ENCODE peak calls at places on chromosomes 2 and 18, in four cellular contexts. Y, Z, T and N are unnamed samples.

GRCh38 chr18:57438669-57439616 is 3.8 kb downstream of the ONECUT2 start:
- DNase-seq in T (no peak), Z (no peak), Y (no peak), N (no peak)

GRCh38 chr2:21515903-21516302 is 392.1 kb downstream of the TDRD15 start:
- DNase-seq in T (no peak), Z (no peak), Y (no peak), N (no peak)

GRCh38 chr2:54261537-54261936 is 5.5 kb upstream of the TSPYL6 start:
- DNase-seq in T (no peak), Y (peak; percentile 80), Z (no peak), N (no peak)

GRCh38 chr2:8654041-8654440 is 27.8 kb upstream of the ID2 start:
- DNase-seq in T (no peak), Y (no peak), Z (no peak), N (no peak)

GRCh38 chr2:205261631-205262030 is 420.7 kb upstream of the NRP2 start:
- DNase-seq in Y (no peak), T (no peak), Z (no peak), N (no peak)

GRCh38 chr2:74101574-74102300 is 46.0 kb downstream of the BOLA3 start:
- DNase-seq in Y (no peak), Z (no peak), T (no peak), N (no peak)

GRCh38 chr2:33437815-33438214 is 38.6 kb upstream of the RASGRP3 start:
- DNase-seq in Z (no peak), Y (no peak), T (no peak), N (no peak)

GRCh38 chr2:132720393-132720792 is 50.4 kb upstream of the LYPD1 start:
- DNase-seq in Y (no peak), T (no peak), Z (no peak), N (no peak)

GRCh38 chr2:160205511-160205910 is 5.4 kb upstream of the ITGB6 start:
- DNase-seq in T (no peak), Z (no peak), Y (peak; percentile 36), N (no peak)

GRCh38 chr2:218886461-218886947 is 5.9 kb downstream of the WNT10A start:
- DNase-seq in T (no peak), Z (no peak), Y (no peak), N (no peak)

GRCh38 chr2:86047575-86048382 is 57.9 kb downstream of the POLR1A start:
- DNase-seq in Z (no peak), T (no peak), Y (no peak), N (no peak)

GRCh38 chr2:143205106-143205764 is 76.0 kb downstream of the ARHGAP15 start:
- DNase-seq in Y (peak; percentile 23), T (no peak), Z (peak; percentile 6), N (no peak)

GRCh38 chr2:8684421-8684884 is 2.6 kb downstream of the ID2 start:
- DNase-seq in Y (peak; percentile 63), T (peak; percentile 40), Z (peak; percentile 72), N (no peak)

GRCh38 chr18:49850636-49851035 is 37.3 kb upstream of the ACAA2 start:
- DNase-seq in Y (no peak), Z (no peak), T (no peak), N (no peak)

GRCh38 chr18:35890323-35890722 is 82.2 kb upstream of the RMP24 start:
- DNase-seq in Z (no peak), Y (no peak), T (no peak), N (no peak)

GRCh38 chr2:13694673-13695072 is 937.8 kb upstream of the LRATD1 start:
- DNase-seq in Z (no peak), Y (no peak), T (no peak), N (no peak)

GRCh38 chr2:38394903-38395341 is 17.8 kb upstream of the ATL2 start:
- DNase-seq in Z (no peak), T (no peak), Y (no peak), N (no peak)

GRCh38 chr18:43893001-43893637 is 615.8 kb upstream of the SYT4 start:
- DNase-seq in Y (no peak), Z (no peak), T (no peak), N (no peak)

GRCh38 chr2:10777111-10777841 is 35.3 kb downstream of the PDIA6 start:
- DNase-seq in T (no peak), Z (no peak), Y (no peak), N (no peak)

GRCh38 chr2:237686659-237687136 is 59.3 kb downstream of the LRRFIP1 start:
- DNase-seq in T (no peak), Y (peak; percentile 35), Z (no peak), N (no peak)

GRCh38 chr2:58866527-58866926 is 625.4 kb upstream of the FANCL start:
- DNase-seq in Y (no peak), Z (no peak), T (no peak), N (no peak)

GRCh38 chr18:31042391-31043181 is at the start of gene DSC3:
- DNase-seq in Z (no peak), T (no peak), Y (no peak), N (no peak)

GRCh38 chr2:118678985-118679384 is 168.5 kb downstream of the EN1 start:
- DNase-seq in T (no peak), Z (no peak), Y (no peak), N (no peak)

GRCh38 chr2:105388971-105389381 is 9.9 kb downstream of the FHL2 start:
- DNase-seq in T (no peak), Z (no peak), Y (no peak), N (no peak)

GRCh38 chr18:63237911-63238710 is 81.5 kb downstream of the BCL2 start:
- DNase-seq in Y (peak; percentile 67), Z (no peak), T (no peak), N (no peak)

GRCh38 chr2:40168032-40168431 is 283.9 kb downstream of the SLC8A1 start:
- DNase-seq in T (no peak), Y (peak; percentile 9), Z (no peak), N (peak; percentile 31)

GRCh38 chr2:205665791-205666190 is 16.5 kb upstream of the NRP2 start:
- DNase-seq in Y (no peak), T (no peak), Z (no peak), N (no peak)

DNA sequence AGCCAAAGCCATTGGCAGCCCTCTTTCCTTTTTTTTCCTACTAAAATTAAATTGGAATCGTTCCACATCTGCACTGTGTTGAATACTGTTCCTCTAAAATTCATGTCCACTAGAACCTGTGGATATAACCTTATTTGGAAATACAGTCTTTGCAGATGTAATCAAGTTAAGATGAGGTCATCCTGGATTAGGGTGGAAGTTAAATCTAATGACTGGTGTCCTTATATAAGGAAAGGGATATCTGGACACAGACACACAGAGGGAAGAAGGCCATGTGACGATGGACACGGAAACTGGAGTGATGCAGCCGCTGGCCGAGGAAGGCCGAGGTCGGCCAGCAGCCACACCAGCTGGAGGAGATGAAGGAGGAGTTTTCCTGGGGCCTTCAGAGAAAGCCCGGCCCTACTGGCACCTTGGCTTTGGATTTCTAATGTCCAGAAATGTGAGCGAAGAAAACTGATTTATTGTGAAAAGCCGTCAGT is 49.4 kb downstream of the LONRF2 start:
- DNase-seq in T (no peak), Z (no peak), Y (no peak), N (no peak)
- TF ChIP-seq POLR2AphosphoS5 in T (no peak), Z (no peak), Y (no peak), N (no peak)

GRCh38 chr2:178479758-178480226 is 465 bp upstream of the PLEKHA3 start:
- DNase-seq in Z (no peak), Y (no peak), T (no peak), N (no peak)

GRCh38 chr2:178482437-178482836 is 2.2 kb downstream of the PLEKHA3 start:
- DNase-seq in Y (no peak), Z (peak; percentile 25), T (peak; percentile 54), N (no peak)

GRCh38 chr2:178478442-178479274 is at the start of gene FKBP7:
- DNase-seq in Y (peak; percentile 82), T (peak; percentile 33), Z (peak; percentile 93), N (peak; percentile 86)

GRCh38 chr2:178479275-178479616 is 846 bp upstream of the FKBP7 start:
- DNase-seq in T (no peak), Z (no peak), Y (no peak), N (no peak)

DNA sequence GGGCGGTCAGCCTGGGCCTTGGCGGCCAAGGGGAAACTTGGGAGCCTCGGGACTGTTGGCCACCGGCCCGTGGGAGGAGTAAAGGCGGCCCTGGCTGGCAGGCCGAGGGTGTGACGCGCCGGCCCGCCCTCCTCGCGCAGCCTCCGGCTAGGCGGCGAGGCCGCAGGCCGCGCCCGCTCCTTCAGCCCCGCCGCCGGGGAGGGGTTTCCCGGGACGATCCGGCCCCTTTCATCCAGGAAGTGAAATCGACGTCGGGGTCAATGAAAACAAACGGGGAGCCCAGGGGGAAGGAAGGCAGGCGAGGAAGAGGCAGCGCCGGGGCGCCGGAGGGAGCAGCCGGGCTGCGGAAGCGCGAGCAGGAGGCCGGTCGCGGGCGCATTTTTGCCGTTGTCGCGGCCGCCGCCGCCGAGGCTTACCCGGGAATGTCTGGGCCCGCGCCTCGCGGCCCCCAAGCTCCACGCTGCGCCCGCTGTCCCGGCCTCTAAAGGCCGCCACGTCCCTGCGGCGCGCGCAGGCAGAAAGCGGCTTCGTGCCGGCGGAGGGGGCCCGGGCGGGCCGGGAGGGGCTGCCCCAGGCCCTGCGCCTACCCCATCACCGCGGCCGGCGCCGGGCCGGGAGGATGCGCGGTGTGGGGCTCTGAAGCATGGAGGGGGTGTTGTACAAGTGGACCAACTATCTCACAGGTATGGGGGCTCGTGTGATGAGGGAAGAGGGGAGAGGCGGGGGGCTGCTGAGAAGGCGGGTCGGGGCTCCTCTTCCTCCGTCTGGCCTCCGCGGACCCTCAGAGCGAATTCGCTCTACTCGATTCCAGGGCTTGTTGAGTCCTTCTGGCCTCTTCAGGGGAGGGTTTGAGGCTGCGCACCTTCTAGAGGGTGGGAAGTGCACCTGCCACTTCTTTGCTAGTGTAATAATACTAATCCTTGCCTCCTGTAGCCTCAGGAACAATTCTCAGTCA is at the start of gene PLEKHA3:
- DNase-seq in Y (peak; percentile 95), Z (peak; percentile 98), T (peak; percentile 33), N (peak; percentile 47)
- TF ChIP-seq GABPA in Y (peak; percentile 83), Z (peak; percentile 90), T (peak; percentile 55), N (peak; percentile 63)

GRCh38 chr2:46547223-46548102 is 68.1 kb downstream of the TMEM247 start:
- DNase-seq in Y (peak; percentile 91), T (no peak), Z (no peak), N (no peak)

GRCh38 chr2:46548103-46548486 is 68.7 kb downstream of the TMEM247 start:
- DNase-seq in Z (no peak), Y (no peak), T (no peak), N (no peak)

GRCh38 chr2:46549159-46549902 is 70.0 kb downstream of the TMEM247 start:
- DNase-seq in T (no peak), Z (no peak), Y (no peak), N (no peak)

GRCh38 chr2:46550686-46551404 is 71.5 kb downstream of the TMEM247 start:
- DNase-seq in T (no peak), Y (no peak), Z (no peak), N (no peak)

GRCh38 chr2:46548521-46549144 is 69.3 kb downstream of the TMEM247 start:
- DNase-seq in Z (no peak), T (no peak), Y (no peak), N (no peak)
- TF ChIP-seq POLR2AphosphoS5 in Z (no peak), T (no peak), Y (no peak), N (no peak)

GRCh38 chr2:190408538-190409271 is 550 bp downstream of the MFSD6 start:
- DNase-seq in Z (peak; percentile 50), T (no peak), Y (no peak), N (peak; percentile 43)
- TF ChIP-seq GABPA in Z (peak; percentile 30), T (no peak), Y (no peak), N (no peak)